ENCODE peak calls at places on chromosomes 11 and 22, in ten cellular contexts. W, C, Z, M, Y, J, T, Q, B and G are unnamed samples.

GRCh38 chr11:124769804-124770774 is 8.0 kb upstream of the ESAM start:
- DNase-seq in W (no peak), C (no peak), Z (no peak), M (no peak), Y (no peak), J (no peak), T (peak), Q (peak), B (no peak), G (no peak)

GRCh38 chr11:73510106-73510505 is 87.8 kb downstream of the FAM168A start:
- DNase-seq in W (no peak), C (no peak), Z (no peak), M (no peak), Y (no peak), J (no peak), T (no peak), Q (no peak), B (no peak), G (no peak)

GRCh38 chr22:37176464-37177061 is 11.5 kb downstream of the C1QTNF6 start:
- DNase-seq in W (no peak), C (no peak), Z (no peak), M (no peak), Y (no peak), J (peak), T (no peak), Q (peak), B (no peak), G (no peak)

GRCh38 chr22:18056161-18056666 is 21.6 kb upstream of the PEX26 start:
- DNase-seq in W (peak), C (no peak), Z (no peak), M (no peak), Y (peak), J (no peak), T (peak), Q (peak), B (no peak), G (no peak)

GRCh38 chr11:50182486-50182885 is 149.8 kb downstream of the OR4C45 start:
- DNase-seq in W (no peak), C (no peak), Z (no peak), M (no peak), Y (no peak), J (no peak), T (no peak), Q (no peak), B (no peak), G (no peak)

GRCh38 chr11:44493929-44494328 is 71.5 kb upstream of the CD82 start:
- DNase-seq in W (no peak), C (no peak), Z (no peak), M (no peak), Y (no peak), J (no peak), T (no peak), Q (no peak), B (no peak), G (no peak)

GRCh38 chr11:110921742-110922200 is 209.5 kb upstream of the ARHGAP20 start:
- DNase-seq in W (no peak), C (no peak), Z (no peak), M (no peak), Y (no peak), J (no peak), T (no peak), Q (no peak), B (no peak), G (no peak)

GRCh38 chr11:41659990-41660389 is 200.5 kb upstream of the LRRC4C start:
- DNase-seq in W (no peak), C (no peak), Z (no peak), M (no peak), Y (no peak), J (no peak), T (no peak), Q (no peak), B (no peak), G (no peak)

GRCh38 chr22:32745251-32745995 is 56.1 kb upstream of the TIMP3 start:
- DNase-seq in W (no peak), C (no peak), Z (no peak), M (no peak), Y (no peak), J (peak), T (peak), Q (no peak), B (no peak), G (no peak)

GRCh38 chr22:43698403-43698802 is 113.7 kb downstream of the EFCAB6 start:
- DNase-seq in W (no peak), C (no peak), Z (no peak), M (no peak), Y (no peak), J (no peak), T (peak), Q (no peak), B (no peak), G (no peak)

GRCh38 chr11:62705401-62705800 is 1.8 kb downstream of the BSCL2 start:
- DNase-seq in W (no peak), C (no peak), Z (no peak), M (no peak), Y (no peak), J (no peak), T (peak), Q (peak), B (no peak), G (no peak)

GRCh38 chr11:126512251-126512650 is 156.8 kb downstream of the ST3GAL4 start:
- DNase-seq in W (no peak), C (no peak), Z (no peak), M (no peak), Y (no peak), J (no peak), T (no peak), Q (no peak), B (no peak), G (no peak)

GRCh38 chr11:28448186-28448585 is 340.0 kb downstream of the METTL15 start:
- DNase-seq in W (no peak), C (no peak), Z (no peak), M (no peak), Y (no peak), J (no peak), T (peak), Q (no peak), B (no peak), G (no peak)

GRCh38 chr11:45366839-45367238 is 80.7 kb upstream of the SYT13 start:
- DNase-seq in W (no peak), C (no peak), Z (no peak), M (no peak), Y (no peak), J (no peak), T (no peak), Q (no peak), B (no peak), G (no peak)

GRCh38 chr11:96061094-96061493 is 137.2 kb upstream of the MTMR2 start:
- DNase-seq in W (no peak), C (no peak), Z (no peak), M (no peak), Y (no peak), J (no peak), T (no peak), Q (no peak), B (no peak), G (no peak)

GRCh38 chr11:44870142-44870541 is 80.5 kb downstream of the TP53I11 start:
- DNase-seq in W (no peak), C (no peak), Z (no peak), M (no peak), Y (no peak), J (no peak), T (no peak), Q (no peak), B (no peak), G (no peak)

GRCh38 chr11:77761481-77761880 is 59.0 kb downstream of the RSF1 start:
- DNase-seq in W (no peak), C (no peak), Z (no peak), M (no peak), Y (no peak), J (no peak), T (peak), Q (no peak), B (no peak), G (no peak)

GRCh38 chr11:47269829-47270305 is at the start of gene MADD:
- DNase-seq in W (peak), C (peak), Z (peak), M (peak), Y (peak), J (peak), T (peak), Q (peak), B (peak), G (peak)

GRCh38 chr11:75869661-75870455 is 54.8 kb downstream of the UVRAG start:
- DNase-seq in W (no peak), C (no peak), Z (no peak), M (no peak), Y (no peak), J (no peak), T (no peak), Q (no peak), B (no peak), G (no peak)

GRCh38 chr11:93521086-93521485 is 22.1 kb downstream of the SMCO4 start:
- DNase-seq in W (no peak), C (no peak), Z (no peak), M (no peak), Y (peak), J (no peak), T (no peak), Q (no peak), B (no peak), G (no peak)

GRCh38 chr22:44211946-44212930 is 31.5 kb downstream of the PARVG start:
- DNase-seq in W (no peak), C (no peak), Z (no peak), M (no peak), Y (no peak), J (no peak), T (no peak), Q (no peak), B (no peak), G (peak)

GRCh38 chr22:45483918-45484499 is 18.7 kb upstream of the FBLN1 start:
- DNase-seq in W (no peak), C (no peak), Z (no peak), M (no peak), Y (no peak), J (no peak), T (no peak), Q (no peak), B (no peak), G (no peak)

GRCh38 chr11:76669901-76670474 is 559 bp downstream of the LRRC32 start:
- DNase-seq in W (peak), C (no peak), Z (no peak), M (no peak), Y (peak), J (peak), T (peak), Q (peak), B (no peak), G (no peak)

GRCh38 chr11:38718659-38719058 is 2120.6 kb upstream of the RAG2 start:
- DNase-seq in W (no peak), C (no peak), Z (no peak), M (no peak), Y (no peak), J (no peak), T (no peak), Q (no peak), B (no peak), G (no peak)

GRCh38 chr22:43643362-43643761 is 168.7 kb downstream of the EFCAB6 start:
- DNase-seq in W (no peak), C (no peak), Z (no peak), M (no peak), Y (no peak), J (no peak), T (no peak), Q (no peak), B (no peak), G (no peak)